ENCODE peak calls at places on chromosomes 13 and 19, in nine cellular contexts. Q is small intestine, A is adrenal gland, J is colonic mucosa, O is left ventricle myocardium inferior, V is mucosa of descending colon, Z is body of pancreas, L is Peyer's patch, X is thoracic aorta. P is an unnamed sample. For H3K9me3, the result is how much of the 10 kb centered on the place peaks cover.

GRCh38 chr13:47326061-47326460 is 429.2 kb upstream of the HTR2A start:
- DNase-seq in Q (no peak), L (no peak), Z (no peak), X (no peak), A (no peak), J (no peak), V (no peak), O (no peak), P (no peak)

GRCh38 chr13:38582133-38582532 is 104.7 kb upstream of the FREM2 start:
- DNase-seq in X (no peak), Q (peak), L (no peak), O (no peak), V (no peak), J (peak), A (peak), Z (peak), P (no peak)

GRCh38 chr13:79796116-79796515 is 315.2 kb downstream of the NDFIP2 start:
- DNase-seq in Z (no peak), X (no peak), O (no peak), L (no peak), Q (no peak), J (no peak), V (no peak), A (no peak), P (no peak)

GRCh38 chr13:51803422-51804294 is at the start of gene DHRS12:
- DNase-seq in Q (peak), Z (peak), L (peak), V (peak), A (peak), O (peak), J (peak), X (peak), P (peak)

GRCh38 chr19:46081928-46082727 is 41.3 kb upstream of the IGFL4 start:
- DNase-seq in L (no peak), A (peak), Q (peak), O (no peak), Z (peak), V (no peak), J (peak), X (no peak), P (no peak)

GRCh38 chr13:104773775-104774174 is 1707.6 kb upstream of the SLC10A2 start:
- DNase-seq in X (no peak), V (no peak), Q (peak), L (no peak), O (no peak), Z (no peak), J (no peak), A (no peak), P (no peak)

GRCh38 chr19:7507884-7508283 is 8.0 kb upstream of the ZNF358 start:
- DNase-seq in X (peak), Z (peak), V (peak), J (peak), A (peak), O (peak), Q (peak), L (peak), P (no peak)

GRCh38 chr13:27666951-27667350 is 45.3 kb downstream of the POLR1D start:
- DNase-seq in A (no peak), V (no peak), L (no peak), O (no peak), Q (no peak), X (no peak), Z (no peak), J (no peak), P (no peak)

GRCh38 chr13:48750588-48751383 is 97.1 kb downstream of the CYSLTR2 start:
- DNase-seq in X (no peak), Z (no peak), V (no peak), J (peak), A (peak), O (peak), L (no peak), Q (no peak), P (no peak)

GRCh38 chr13:113151745-113152707 is 6.4 kb upstream of the PROZ start:
- DNase-seq in Q (no peak), Z (no peak), X (no peak), L (peak), O (no peak), J (no peak), A (peak), V (no peak), P (no peak)

GRCh38 chr13:57630661-57631606 is 610 bp upstream of the PCDH17 start:
- DNase-seq in O (no peak), X (no peak), V (no peak), Z (peak), A (peak), J (no peak), L (no peak), Q (no peak), P (no peak)

GRCh38 chr13:41658057-41658642 is 200.8 kb downstream of the RGCC start:
- DNase-seq in Q (no peak), Z (no peak), X (no peak), L (no peak), J (no peak), V (no peak), A (peak), O (no peak), P (no peak)

GRCh38 chr13:95924389-95924994 is 128.7 kb downstream of the UGGT2 start:
- DNase-seq in O (no peak), Z (no peak), A (peak), V (no peak), L (no peak), X (no peak), J (no peak), Q (no peak), P (peak)

GRCh38 chr13:42758515-42758914 is 22.9 kb upstream of the FAM216B start:
- DNase-seq in V (no peak), Q (no peak), X (no peak), L (no peak), A (no peak), O (no peak), Z (no peak), J (no peak), P (no peak)

GRCh38 chr13:65063753-65064152 is 2166.4 kb downstream of the PCDH9 start:
- DNase-seq in O (no peak), J (no peak), Q (no peak), V (no peak), X (no peak), A (no peak), Z (no peak), L (no peak), P (no peak)

GRCh38 chr19:43425567-43426392 is 11.1 kb downstream of the TEX101 start:
- DNase-seq in A (peak), O (no peak), Z (peak), Q (peak), L (peak), V (peak), X (no peak), J (peak), P (no peak)

GRCh38 chr19:18428837-18429674 is 8.9 kb downstream of the ISYNA1 start:
- DNase-seq in Q (no peak), V (peak), O (peak), L (peak), J (peak), X (no peak), A (peak), Z (peak), P (no peak)

GRCh38 chr19:44756089-44756562 is 7.6 kb downstream of the BCL3 start:
- DNase-seq in A (no peak), L (no peak), X (no peak), V (no peak), O (no peak), Q (no peak), Z (peak), J (no peak), P (no peak)

GRCh38 chr19:412356-413355 is 3.7 kb upstream of the C2CD4C start:
- DNase-seq in O (no peak), Q (no peak), V (peak), X (no peak), J (no peak), L (no peak), Z (no peak), A (no peak), P (no peak)

GRCh38 chr13:28320884-28321574 is 173.9 kb downstream of the FLT1 start:
- DNase-seq in A (no peak), V (no peak), Q (no peak), Z (no peak), X (no peak), L (no peak), J (no peak), O (no peak), P (no peak)

GRCh38 chr13:20197361-20197834 is 4.7 kb upstream of the GJB2 start:
- DNase-seq in Q (peak), V (no peak), J (no peak), O (no peak), X (no peak), L (no peak), Z (no peak), A (peak), P (no peak)

GRCh38 chr19:48452255-48452654 is 3.1 kb upstream of the KCNJ14 start:
- DNase-seq in Q (no peak), L (no peak), Z (no peak), O (no peak), V (peak), J (peak), A (no peak), X (no peak), P (no peak)

GRCh38 chr13:30690282-30691188 is 44.8 kb upstream of the ALOX5AP start:
- DNase-seq in Z (peak), O (peak), A (peak), Q (peak), X (no peak), L (peak), V (peak), J (peak), P (peak)

GRCh38 chr19:40466219-40467006 is at the start of gene SPTBN4:
- DNase-seq in V (peak), A (peak), J (peak), Q (no peak), Z (peak), L (no peak), X (no peak), O (no peak), P (no peak)

GRCh38 chr13:101516262-101516661 is 63.8 kb downstream of the ITGBL1 start:
- DNase-seq in J (no peak), Z (no peak), V (no peak), L (no peak), O (no peak), X (no peak), A (no peak), Q (no peak), P (no peak)

GRCh38 chr13:97423300-97424045 is 10.5 kb upstream of the RAP2A start:
- DNase-seq in J (no peak), V (no peak), Q (no peak), X (no peak), O (no peak), Z (no peak), A (peak), L (no peak), P (no peak)

GRCh38 chr13:40084934-40085333 is 429.5 kb downstream of the COG6 start:
- DNase-seq in J (no peak), O (no peak), A (no peak), Z (no peak), X (no peak), V (no peak), L (no peak), Q (no peak), P (no peak)

GRCh38 chr13:111902726-111903125 is 164.2 kb upstream of the SOX1 start:
- DNase-seq in L (no peak), O (no peak), Z (no peak), J (no peak), V (no peak), X (no peak), A (no peak), Q (no peak), P (no peak)

DNA sequence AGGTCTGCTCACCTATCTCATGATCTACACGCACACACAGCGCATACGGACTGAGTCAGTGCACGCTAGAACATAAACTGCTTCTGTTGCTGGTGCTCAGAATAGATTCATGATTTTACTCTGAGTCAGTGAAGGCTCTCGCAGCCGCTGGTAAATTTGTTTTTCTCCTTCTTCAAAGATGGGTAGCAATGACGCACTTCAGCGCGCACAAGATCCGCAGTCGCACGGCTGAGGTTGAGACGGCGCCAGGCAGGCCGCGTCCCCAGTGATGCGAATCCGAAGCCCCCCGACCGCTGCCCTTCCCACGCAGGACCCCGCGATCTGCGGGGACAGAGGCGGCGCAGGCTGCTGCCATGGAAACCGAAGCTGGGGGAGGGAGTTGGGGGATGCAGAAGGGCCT is 103.7 kb upstream of the USP29 start:
- DNase-seq in Z (no peak), O (no peak), V (no peak), A (no peak), X (no peak), J (no peak), Q (no peak), L (no peak), P (no peak)
- H3K9me3 ChIP-seq in Z (under half), O (under half), V (half or more), A (under half), X (under half), J (under half), Q (under half), L (under half), P (under half)

GRCh38 chr13:110756268-110756667 is 42.8 kb downstream of the ING1 start:
- DNase-seq in J (no peak), X (no peak), V (no peak), A (no peak), Q (no peak), O (no peak), Z (no peak), L (no peak), P (no peak)
- H3K9me3 ChIP-seq in J (under half), X (under half), V (under half), A (under half), Q (under half), O (under half), Z (under half), L (under half), P (under half)

DNA sequence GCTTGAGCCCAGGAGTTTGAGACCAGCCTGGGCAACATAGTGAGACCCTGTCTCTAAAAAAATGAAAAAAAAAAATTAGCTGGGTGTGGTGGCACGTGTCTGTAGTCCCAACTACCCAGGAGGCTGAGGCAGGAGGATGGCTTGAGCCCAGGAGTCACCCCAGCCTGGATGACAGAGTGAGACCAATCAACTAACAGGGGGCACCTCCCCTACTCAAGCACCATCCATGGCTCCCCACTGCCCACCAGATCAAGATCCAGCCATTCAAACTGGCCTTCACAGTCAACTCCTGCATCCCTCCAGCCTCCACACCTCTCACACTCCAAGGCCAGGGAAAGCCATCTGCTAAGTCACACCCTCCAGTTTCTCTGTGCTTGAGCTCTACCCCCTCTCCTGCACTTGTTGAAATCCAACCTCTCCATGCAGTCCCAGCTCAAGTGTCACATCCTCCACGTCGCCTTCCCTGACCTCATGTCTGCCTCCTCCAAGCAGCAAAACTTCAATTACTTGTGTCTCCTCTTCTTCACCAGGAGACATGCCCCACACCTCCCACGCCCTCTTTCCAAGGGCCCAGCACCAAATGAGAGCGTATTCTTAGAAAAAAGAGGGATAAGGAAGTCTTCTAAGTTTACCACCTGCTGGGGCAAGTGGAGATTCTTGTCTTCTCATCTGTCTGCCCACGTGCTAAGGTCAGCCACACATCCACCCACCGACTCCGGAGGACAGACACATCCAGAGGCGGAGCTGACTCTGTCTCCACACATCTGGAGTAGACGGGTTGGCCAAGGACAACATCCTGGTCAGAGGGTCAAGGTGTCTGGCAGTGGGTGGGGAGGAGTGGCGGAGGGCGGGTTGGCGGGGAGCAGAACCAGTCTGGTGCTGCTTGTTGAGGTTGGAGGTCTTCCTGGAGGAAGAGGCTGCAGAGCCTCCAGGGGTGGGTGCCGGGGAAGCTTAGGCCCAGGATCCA is 974 bp upstream of the CYP4F22 start:
- DNase-seq in V (no peak), Z (no peak), L (no peak), O (no peak), J (no peak), Q (no peak), A (no peak), X (no peak), P (no peak)
- H3K9me3 ChIP-seq in V (under half), Z (under half), L (under half), O (under half), J (under half), Q (under half), A (under half), X (under half), P (under half)

DNA sequence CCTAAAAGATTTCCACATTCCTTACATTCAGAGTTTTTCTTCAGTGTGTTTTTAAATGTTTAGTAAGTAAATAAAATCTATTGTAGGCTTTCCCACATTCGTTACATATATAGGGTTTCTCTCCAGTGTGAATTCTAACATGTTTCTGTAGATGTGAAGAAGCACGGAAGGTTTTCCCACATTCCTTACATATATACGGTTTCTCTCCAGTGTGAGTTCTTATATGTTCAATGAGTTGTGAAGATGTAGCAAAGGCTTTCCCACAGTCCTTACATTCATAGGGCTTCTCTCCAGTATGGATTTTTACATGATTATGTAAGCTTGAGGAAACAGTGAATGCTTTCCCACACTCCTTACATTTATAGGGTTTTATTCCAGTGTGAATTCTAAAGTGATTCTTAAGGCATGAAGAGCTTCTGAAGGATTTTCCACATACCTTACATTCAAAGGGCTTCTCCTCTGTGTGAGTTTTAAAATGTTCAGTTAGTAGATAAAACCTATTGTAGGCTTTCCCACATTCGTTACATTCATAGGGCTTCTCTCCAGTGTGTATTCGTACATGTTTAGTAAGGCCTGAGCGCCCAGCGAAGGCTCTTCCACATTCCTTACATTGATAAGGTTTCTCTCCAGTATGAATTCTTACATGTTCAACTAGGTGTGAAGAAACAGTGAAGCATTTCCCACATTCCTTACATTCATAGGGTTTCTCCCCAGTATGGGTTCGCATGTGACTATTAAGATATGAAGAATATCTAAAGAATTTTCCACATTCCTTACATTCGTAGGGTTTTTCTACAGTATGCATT is 18.2 kb downstream of the ZNF121 start:
- DNase-seq in Z (no peak), V (no peak), J (no peak), O (no peak), A (no peak), L (no peak), Q (no peak), X (no peak), P (no peak)
- H3K9me3 ChIP-seq in Z (under half), V (half or more), J (under half), O (half or more), A (under half), L (half or more), Q (under half), X (half or more), P (half or more)

DNA sequence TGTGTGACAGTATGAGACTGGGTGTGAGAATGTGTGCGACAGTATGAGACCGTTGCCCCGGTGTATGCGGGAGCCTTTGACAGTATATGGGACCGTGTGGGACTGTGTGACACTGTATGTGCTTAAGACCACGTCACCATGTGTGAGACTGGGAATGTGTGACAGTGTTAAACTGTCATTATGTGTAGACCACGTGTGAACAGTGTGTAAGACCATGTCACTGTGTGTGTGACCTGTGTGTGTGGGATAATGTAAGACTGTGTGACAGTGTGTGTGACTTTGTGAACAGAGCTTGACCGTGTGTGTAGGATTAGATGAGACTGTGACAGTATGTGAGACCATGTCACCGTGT is 549 bp downstream of the ZNF583 start:
- DNase-seq in Q (no peak), A (peak), J (no peak), Z (no peak), V (no peak), X (no peak), O (no peak), L (no peak), P (no peak)
- H3K9me3 ChIP-seq in Q (under half), A (under half), J (under half), Z (under half), V (half or more), X (under half), O (half or more), L (under half), P (under half)

P was measured in keratinocyte.